ENCODE peak calls at places on chromosomes 4 and X, in seven cellular contexts. D, A, O, G, M, H and T are unnamed samples.

GRCh38 chr4:147362868-147363440 is 117.9 kb upstream of the EDNRA start:
- DNase-seq in D (peak; percentile 43), H (no peak), A (peak; percentile 29), G (peak; percentile 44), M (peak; percentile 59), O (no peak), T (peak; percentile 62)

GRCh38 chr4:80295331-80295730 is 28.9 kb downstream of the FGF5 start:
- DNase-seq in O (no peak), M (no peak), H (no peak), G (no peak), A (no peak), D (no peak), T (no peak)

GRCh38 chr4:149980125-149980682 is 98.0 kb upstream of the DCLK2 start:
- DNase-seq in O (no peak), M (no peak), H (no peak), D (no peak), G (no peak), A (no peak), T (no peak)

GRCh38 chr4:13766722-13767495 is 139.4 kb upstream of the BOD1L1 start:
- DNase-seq in O (no peak), M (no peak), A (no peak), G (no peak), H (no peak), D (no peak), T (no peak)

GRCh38 chr4:4333265-4333706 is 43.2 kb downstream of the ZBTB49 start:
- DNase-seq in G (peak; percentile 38), H (no peak), M (peak; percentile 31), D (peak; percentile 21), A (no peak), O (no peak), T (no peak)

GRCh38 chrX:107483976-107484726 is 34.7 kb downstream of the FRMPD3 start:
- DNase-seq in G (no peak), A (peak; percentile 69), D (no peak), H (no peak), M (peak; percentile 19), O (no peak), T (no peak)

GRCh38 chr4:4356106-4357041 is 30.5 kb upstream of the NSG1 start:
- DNase-seq in A (no peak), O (no peak), H (no peak), D (no peak), M (no peak), G (no peak), T (peak; percentile 4)

GRCh38 chr4:38241541-38241940 is 281.3 kb downstream of the PTTG2 start:
- DNase-seq in D (no peak), A (no peak), M (no peak), O (no peak), H (no peak), G (no peak), T (no peak)

GRCh38 chrX:21738950-21739287 is 19.0 kb downstream of the SMPX start:
- DNase-seq in O (no peak), D (no peak), G (no peak), M (no peak), H (no peak), A (no peak), T (no peak)

GRCh38 chrX:132413459-132413858 is 75.4 kb downstream of the MBNL3 start:
- DNase-seq in D (no peak), O (no peak), M (no peak), H (no peak), A (no peak), G (no peak), T (no peak)

GRCh38 chr4:98262431-98262830 is 1.2 kb downstream of the RAP1GDS1 start:
- DNase-seq in G (no peak), H (no peak), O (no peak), D (no peak), A (no peak), M (no peak), T (no peak)

GRCh38 chr4:87103691-87104187 is 116.7 kb downstream of the KLHL8 start:
- DNase-seq in M (no peak), A (no peak), D (peak; percentile 92), G (no peak), O (no peak), H (peak; percentile 84), T (no peak)
- H3K4me1 ChIP-seq in M (peaks cover 72% of the 10 kb centered on the region), A (peaks cover 65% of the 10 kb centered on the region), D (peaks cover 38% of the 10 kb centered on the region), G (peaks cover 3% of the 10 kb centered on the region), O (peaks cover 4% of the 10 kb centered on the region), H (peaks cover 37% of the 10 kb centered on the region), T (peaks cover 29% of the 10 kb centered on the region)

DNA sequence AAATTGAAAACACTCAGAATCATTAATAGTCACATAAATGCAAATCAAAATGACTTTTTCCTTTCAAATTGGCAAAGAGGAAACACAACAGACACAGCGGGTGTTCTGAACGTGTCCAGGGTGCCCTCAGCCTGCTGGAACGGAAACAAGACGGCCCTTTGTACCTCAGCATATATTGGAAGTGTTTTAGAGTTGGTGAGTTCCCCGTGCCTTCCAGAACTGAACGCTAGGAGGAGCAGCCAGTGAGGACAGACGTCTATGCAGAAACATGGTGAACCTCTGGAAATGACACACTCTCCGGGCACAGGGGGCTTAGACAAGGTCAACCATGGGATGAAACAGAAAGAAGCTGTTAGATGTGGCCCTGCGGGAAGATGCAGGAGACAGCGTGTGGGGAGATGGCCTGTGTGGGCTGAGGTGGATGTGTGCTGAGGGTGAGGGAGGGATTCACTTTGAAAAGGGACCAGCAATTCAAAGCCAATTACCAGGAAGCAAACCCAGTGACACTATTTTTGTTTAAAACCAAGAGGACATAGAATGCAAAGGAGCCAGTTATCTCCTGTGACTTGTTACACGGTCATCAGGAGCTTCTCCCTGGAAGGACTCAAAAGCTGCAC is 40.4 kb downstream of the RNF212 start:
- DNase-seq in M (peak; percentile 39), A (peak; percentile 79), G (peak; percentile 54), O (peak; percentile 13), D (peak; percentile 60), H (peak; percentile 79), T (peak; percentile 74)
- H3K4me1 ChIP-seq in M (no peaks in the 10 kb centered on the region), A (no peaks in the 10 kb centered on the region), G (no peaks in the 10 kb centered on the region), O (no peaks in the 10 kb centered on the region), D (no peaks in the 10 kb centered on the region), H (peaks cover 2% of the 10 kb centered on the region), T (no peaks in the 10 kb centered on the region)

DNA sequence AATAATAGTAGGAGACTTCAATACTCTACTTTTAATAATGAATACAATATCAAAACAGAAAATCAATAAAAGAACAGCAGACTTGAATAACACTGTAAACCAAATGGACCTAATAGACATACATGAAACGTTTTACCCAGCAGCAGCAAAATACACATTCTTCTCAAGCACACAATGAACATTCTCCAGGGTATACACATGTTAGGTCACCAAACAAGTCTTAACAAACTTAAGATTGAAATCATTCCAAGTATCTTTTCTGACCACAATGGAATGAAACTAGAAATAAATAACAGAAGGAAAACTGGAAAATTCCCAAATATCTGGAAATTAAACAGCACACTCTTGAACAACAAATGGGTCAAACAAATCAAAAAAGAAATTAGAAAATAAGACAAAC is 145.0 kb upstream of the CT83 start:
- DNase-seq in H (no peak), G (no peak), D (no peak), M (no peak), O (no peak), A (no peak), T (no peak)
- H3K4me1 ChIP-seq in H (no peaks in the 10 kb centered on the region), G (no peaks in the 10 kb centered on the region), D (no peaks in the 10 kb centered on the region), M (no peaks in the 10 kb centered on the region), O (no peaks in the 10 kb centered on the region), A (no peaks in the 10 kb centered on the region), T (no peaks in the 10 kb centered on the region)

GRCh38 chr4:140252742-140253555 is 99.0 kb upstream of the MAML3 start:
- DNase-seq in A (peak; percentile 74), H (peak; percentile 93), D (peak; percentile 78), G (peak; percentile 68), O (no peak), M (peak; percentile 78), T (peak; percentile 80)

GRCh38 chr4:140252144-140252741 is 98.3 kb upstream of the MAML3 start:
- DNase-seq in M (no peak), D (peak; percentile 21), A (peak; percentile 65), G (no peak), H (peak; percentile 41), O (no peak), T (peak; percentile 46)

GRCh38 chr4:140253556-140254027 is 99.6 kb upstream of the MAML3 start:
- DNase-seq in H (no peak), D (no peak), O (no peak), A (no peak), G (no peak), M (no peak), T (no peak)

GRCh38 chr4:140250989-140251552 is 97.1 kb upstream of the MAML3 start:
- DNase-seq in H (no peak), O (no peak), A (no peak), G (no peak), M (no peak), D (no peak), T (no peak)

GRCh38 chr4:140251566-140251965 is 97.6 kb upstream of the MAML3 start:
- DNase-seq in M (no peak), A (no peak), D (peak; percentile 66), H (no peak), O (no peak), G (no peak), T (no peak)
- H3K4me1 ChIP-seq in M (peaks cover 5% of the 10 kb centered on the region), A (peaks cover 10% of the 10 kb centered on the region), D (peaks cover 48% of the 10 kb centered on the region), H (peaks cover 46% of the 10 kb centered on the region), O (peaks cover 16% of the 10 kb centered on the region), G (peaks cover 2% of the 10 kb centered on the region), T (peaks cover 5% of the 10 kb centered on the region)

GRCh38 chr4:139824882-139825522 is 159.4 kb downstream of the MGST2 start:
- DNase-seq in M (no peak), H (no peak), O (no peak), G (no peak), A (no peak), D (no peak), T (no peak)

GRCh38 chr4:139823746-139824145 is 158.1 kb downstream of the MGST2 start:
- DNase-seq in A (no peak), H (no peak), O (no peak), G (no peak), M (no peak), D (no peak), T (no peak)

GRCh38 chr4:139825523-139826014 is 159.9 kb downstream of the MGST2 start:
- DNase-seq in D (no peak), O (no peak), A (no peak), H (no peak), M (no peak), G (no peak), T (no peak)

GRCh38 chr4:139822391-139822790 is 156.8 kb downstream of the MGST2 start:
- DNase-seq in G (no peak), M (no peak), A (no peak), D (no peak), H (no peak), O (no peak), T (no peak)

DNA sequence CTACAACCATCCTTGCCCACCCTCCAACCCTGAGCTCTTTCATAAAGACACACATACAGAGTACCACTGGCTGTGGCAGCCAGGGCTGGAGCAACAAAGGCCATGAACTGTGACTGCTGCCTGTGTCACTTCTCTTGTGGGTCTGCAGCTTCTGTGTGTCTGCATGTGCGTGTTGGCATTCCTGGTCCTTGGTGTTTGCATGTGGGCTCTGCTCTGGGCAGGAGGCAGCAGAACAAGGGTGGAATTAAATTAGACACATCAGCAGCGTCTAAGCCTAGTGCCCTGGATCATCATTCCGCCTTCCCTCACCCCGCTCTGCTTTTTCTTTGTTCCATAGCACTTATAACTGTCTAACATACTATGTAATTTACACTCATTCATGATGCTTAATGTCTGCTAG is 157.7 kb downstream of the MGST2 start:
- DNase-seq in M (no peak), O (no peak), A (no peak), G (no peak), H (no peak), D (no peak), T (no peak)
- H3K4me1 ChIP-seq in M (peaks cover 6% of the 10 kb centered on the region), O (no peaks in the 10 kb centered on the region), A (no peaks in the 10 kb centered on the region), G (peaks cover 2% of the 10 kb centered on the region), H (no peaks in the 10 kb centered on the region), D (no peaks in the 10 kb centered on the region), T (no peaks in the 10 kb centered on the region)